ENCODE peak calls at places on chromosomes 3 and 15, in seven cellular contexts. Z is nucleus accumbens; O is CD4-positive, CD25-positive, alpha-beta regulatory T cell; H is substantia nigra; T is lower leg skin; J is NCI-H2081; K is T follicular helper cell. F is an unnamed sample.

GRCh38 chr15:29596266-29596665 is 226.0 kb downstream of the TJP1 start:
- DNase-seq in Z (no peak), O (no peak), H (no peak), T (no peak), J (no peak), K (no peak), F (no peak)

GRCh38 chr3:135056084-135056730 is 261.1 kb downstream of the EPHB1 start:
- DNase-seq in Z (no peak), O (no peak), H (no peak), T (no peak), J (no peak), K (no peak), F (no peak)

GRCh38 chr3:141399979-141400971 is 32.0 kb downstream of the ZBTB38 start:
- DNase-seq in Z (no peak), O (no peak), H (no peak), T (no peak), J (no peak), K (no peak), F (no peak)

GRCh38 chr3:19702416-19703078 is 231.5 kb downstream of the EFHB start:
- DNase-seq in Z (no peak), O (no peak), H (no peak), T (no peak), J (no peak), K (no peak), F (no peak)

GRCh38 chr15:25335279-25335678 is 103.5 kb downstream of the UBE3A start:
- DNase-seq in Z (no peak), O (no peak), H (no peak), T (no peak), J (no peak), K (no peak), F (no peak)

GRCh38 chr3:46913644-46914043 is 36.1 kb downstream of the PTH1R start:
- DNase-seq in Z (no peak), O (no peak), H (no peak), T (no peak), J (peak), K (no peak), F (no peak)

GRCh38 chr3:36201546-36201945 is 178.8 kb upstream of the STAC start:
- DNase-seq in Z (no peak), O (no peak), H (no peak), T (no peak), J (no peak), K (no peak), F (no peak)

GRCh38 chr3:145125307-145125706 is 1035.7 kb downstream of the PLOD2 start:
- DNase-seq in Z (no peak), O (no peak), H (no peak), T (no peak), J (no peak), K (no peak), F (no peak)

GRCh38 chr3:169760479-169760878 is 4.4 kb downstream of the TERC start:
- DNase-seq in Z (no peak), O (no peak), H (no peak), T (no peak), J (no peak), K (no peak), F (no peak)

F was measured in uterus.